ENCODE peak calls at places on chromosomes 2 and 18, in ten cellular contexts. F is A549, K is tibial nerve, M is upper lobe of left lung, A is SK-N-SH, W is stomach, V is K562, Q is HepG2, Y is GM12878, R is sigmoid colon. X is an unnamed sample.

GRCh38 chr2:156294945-156295580 is 37.5 kb downstream of the NR4A2 start:
- DNase-seq in Q (no peak), R (no peak), K (no peak), A (no peak), W (no peak), M (no peak), F (no peak), Y (no peak), V (no peak), X (no peak)

GRCh38 chr2:30758315-30758714 is 48.9 kb downstream of the CAPN13 start:
- DNase-seq in V (no peak), W (no peak), Y (no peak), K (no peak), M (no peak), Q (no peak), F (no peak), R (peak), A (peak), X (no peak)

GRCh38 chr2:26344581-26345283 is 1.2 kb upstream of the SELENOI start:
- DNase-seq in V (no peak), F (no peak), R (no peak), A (no peak), Q (peak), K (no peak), W (no peak), Y (no peak), M (no peak), X (peak)

GRCh38 chr2:42967959-42968674 is 175.7 kb upstream of the HAAO start:
- DNase-seq in M (no peak), Y (no peak), W (no peak), Q (no peak), A (peak), V (peak), R (peak), F (no peak), K (peak), X (peak)

GRCh38 chr18:25650201-25650941 is 298.4 kb upstream of the ZNF521 start:
- DNase-seq in K (no peak), R (no peak), M (no peak), Y (no peak), A (no peak), F (no peak), V (no peak), W (no peak), Q (peak), X (no peak)

GRCh38 chr2:171718720-171719119 is 31.5 kb downstream of the DYNC1I2 start:
- DNase-seq in V (no peak), R (no peak), K (no peak), W (no peak), Y (no peak), F (no peak), Q (no peak), A (no peak), M (no peak), X (no peak)

GRCh38 chr2:34104601-34105000 is 505.5 kb upstream of the FAM98A start:
- DNase-seq in F (no peak), M (no peak), A (no peak), K (no peak), W (no peak), Q (no peak), Y (no peak), R (no peak), V (no peak), X (no peak)

GRCh38 chr2:204050681-204051080 is 114.1 kb downstream of the ICOS start:
- DNase-seq in A (no peak), M (no peak), K (no peak), Q (no peak), W (no peak), F (no peak), V (no peak), Y (no peak), R (no peak), X (no peak)

GRCh38 chr2:206642075-206643025 is at the start of gene FAM237A:
- DNase-seq in A (peak), V (peak), M (peak), Q (peak), Y (no peak), F (no peak), W (no peak), K (peak), R (no peak), X (peak)

GRCh38 chr18:58670561-58671121 is 624 bp upstream of the MALT1 start:
- DNase-seq in A (peak), V (no peak), F (no peak), W (no peak), Q (no peak), K (peak), M (no peak), R (no peak), Y (no peak), X (no peak)

GRCh38 chr2:23824777-23825212 is 102.1 kb downstream of the ATAD2B start:
- DNase-seq in M (no peak), W (no peak), K (peak), R (no peak), F (peak), A (peak), Y (peak), V (peak), Q (peak), X (no peak)
- TF ChIP-seq EP300 in M (no peak), W (no peak), K (no peak), R (no peak), F (no peak), A (no peak), Y (no peak), V (no peak), Q (no peak), X (no peak)

DNA sequence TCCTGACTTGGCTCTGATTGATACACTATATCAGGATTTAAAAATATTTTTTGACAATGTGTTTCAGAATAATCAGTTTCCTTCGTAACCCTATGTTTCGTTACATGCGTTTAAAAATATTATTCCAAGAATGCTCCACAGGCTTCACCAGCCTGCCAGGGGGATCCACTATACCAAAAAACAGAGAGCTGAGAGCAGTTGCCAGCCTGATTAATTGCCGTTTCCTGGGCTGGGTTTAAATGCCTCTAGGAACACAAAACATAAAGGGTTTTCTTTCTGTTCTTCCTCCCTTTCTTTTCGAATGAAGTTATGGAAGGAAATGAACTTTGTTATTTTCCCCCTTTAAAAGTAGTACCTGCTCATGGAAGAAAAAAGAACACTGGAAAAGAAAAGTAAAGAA is 47.9 kb downstream of the LRRFIP1 start:
- DNase-seq in M (no peak), R (no peak), A (no peak), Q (no peak), F (no peak), V (no peak), W (no peak), Y (no peak), K (no peak), X (no peak)
- H3K4me3 ChIP-seq in M (peak), R (peak), A (no peak), Q (no peak), F (no peak), V (no peak), W (peak), Y (peak), K (no peak), X (no peak)

DNA sequence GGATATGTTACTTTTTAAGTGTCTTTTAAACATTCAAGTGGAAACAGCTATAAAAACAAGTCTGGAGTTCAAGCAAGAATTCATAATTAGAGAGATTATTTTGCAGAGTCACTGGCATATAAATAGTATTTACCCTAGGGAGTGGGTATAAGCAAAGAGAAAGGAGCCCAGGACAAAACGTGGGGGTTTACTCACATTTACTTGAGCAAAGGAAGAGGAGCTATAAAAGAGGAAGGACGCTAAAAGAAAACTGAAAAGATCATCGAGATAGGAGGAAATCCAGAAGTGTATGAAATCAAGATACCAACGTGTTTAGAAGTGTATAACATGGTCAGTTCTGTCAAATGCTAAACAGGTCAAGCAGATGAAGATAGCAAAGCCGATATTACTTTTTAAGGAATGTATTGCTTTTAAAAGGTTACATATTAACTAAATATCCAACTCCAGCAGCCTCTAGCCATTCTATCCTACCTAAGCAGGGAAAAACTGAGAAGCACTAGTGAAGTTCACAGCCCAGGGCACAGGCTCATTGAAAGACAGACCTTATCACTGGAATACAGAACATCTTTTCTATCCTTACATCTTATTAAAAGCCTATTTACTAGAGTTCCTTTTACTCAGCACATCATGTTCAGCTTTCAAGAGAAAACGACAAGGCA is 8.6 kb downstream of the KANSL1L start:
- DNase-seq in Y (no peak), Q (no peak), A (no peak), V (no peak), F (no peak), M (no peak), K (no peak), W (no peak), R (no peak), X (no peak)
- TF ChIP-seq EP300 in Y (no peak), Q (no peak), A (no peak), V (no peak), F (no peak), M (no peak), K (no peak), W (no peak), R (no peak), X (no peak)

GRCh38 chr2:25293958-25294513 is 47.7 kb downstream of the DNMT3A start:
- DNase-seq in M (no peak), R (no peak), K (no peak), A (no peak), Q (no peak), W (no peak), F (no peak), Y (no peak), V (no peak), X (no peak)

GRCh38 chr2:25292408-25292807 is 49.3 kb downstream of the DNMT3A start:
- DNase-seq in M (no peak), Y (no peak), W (no peak), R (no peak), A (no peak), Q (no peak), V (no peak), K (no peak), F (no peak), X (no peak)

GRCh38 chr2:25295654-25296053 is 46.1 kb downstream of the DNMT3A start:
- DNase-seq in W (no peak), M (no peak), F (no peak), A (no peak), R (no peak), K (no peak), V (no peak), Q (no peak), Y (no peak), X (no peak)

GRCh38 chr2:25293145-25293544 is 48.6 kb downstream of the DNMT3A start:
- DNase-seq in V (no peak), W (no peak), R (no peak), A (no peak), Q (no peak), F (no peak), M (no peak), Y (no peak), K (no peak), X (no peak)

GRCh38 chr2:25294573-25295462 is 46.9 kb downstream of the DNMT3A start:
- DNase-seq in M (no peak), F (no peak), A (peak), V (no peak), K (peak), Y (no peak), R (peak), W (peak), Q (no peak), X (peak)
- H3K4me3 ChIP-seq in M (no peak), F (no peak), A (no peak), V (no peak), K (no peak), Y (peak), R (no peak), W (no peak), Q (no peak), X (no peak)

GRCh38 chr18:650428-650858 is 7.0 kb upstream of the TYMS start:
- DNase-seq in V (no peak), Q (no peak), R (no peak), K (no peak), F (no peak), Y (peak), M (no peak), A (no peak), W (no peak), X (no peak)
- TF ChIP-seq EP300 in V (peak), Q (no peak), R (no peak), K (no peak), F (no peak), Y (peak), M (no peak), A (no peak), W (no peak), X (no peak)

GRCh38 chr2:158181171-158181570 is 79.5 kb downstream of the UPP2 start:
- DNase-seq in F (no peak), Q (peak), A (no peak), K (no peak), Y (no peak), V (no peak), M (no peak), W (no peak), R (no peak), X (no peak)

GRCh38 chr2:158184556-158185343 is 83.1 kb downstream of the UPP2 start:
- DNase-seq in Y (no peak), M (no peak), K (no peak), V (no peak), R (no peak), F (no peak), Q (peak), A (no peak), W (no peak), X (no peak)

GRCh38 chr2:158182681-158183350 is 81.1 kb downstream of the UPP2 start:
- DNase-seq in K (no peak), F (no peak), Q (no peak), V (no peak), Y (no peak), R (no peak), M (no peak), A (no peak), W (no peak), X (no peak)

GRCh38 chr2:158187908-158188307 is 86.2 kb downstream of the UPP2 start:
- DNase-seq in Y (no peak), K (no peak), M (no peak), F (no peak), W (no peak), A (no peak), Q (no peak), V (no peak), R (no peak), X (no peak)

GRCh38 chr2:158184001-158184400 is 82.3 kb downstream of the UPP2 start:
- DNase-seq in F (no peak), Y (no peak), A (no peak), M (no peak), K (no peak), R (no peak), Q (no peak), V (no peak), W (no peak), X (no peak)
- H3K4me3 ChIP-seq in F (no peak), Y (no peak), A (no peak), M (no peak), K (no peak), R (no peak), Q (no peak), V (no peak), W (no peak), X (no peak)